ENCODE peak calls at places on chromosomes 13 and 19, in ten cellular contexts. K is foreskin fibroblast; U is pancreas; C is aorta; A is HL-60; M is activated T-helper 1 cell treated with anti-CD3 and anti-CD28 coated beads, Interleukin-2, amount 50 U/mL, for 16 hours; Y is NCI-H1092; W is C1 segment of cervical spinal cord; Q is cardiac fibroblast; N is stimulated activated naive CD8-positive, alpha-beta T cell treated with anti-CD3 and anti-CD28 coated beads, Interleukin-15, Interleukin-2, amounts not matched to agents 100 U/mL and 50 U/mL, for 24 hours. T is an unnamed sample.
A peak's percentile ranks its signal among the peaks of the same experiment; 100 is the strongest.

GRCh38 chr13:52127783-52128702 is 830 bp downstream of the NEK5 start:
- DNase-seq in K (peak; percentile 78), U (peak; percentile 81), C (peak; percentile 55), A (peak; percentile 26), M (no peak), Y (peak; percentile 17), W (peak; percentile 4), Q (peak; percentile 67), N (peak; percentile 61), T (no peak)

GRCh38 chr13:98481511-98481951 is 95.4 kb downstream of the STK24 start:
- DNase-seq in K (no peak), U (no peak), C (no peak), A (no peak), M (no peak), Y (no peak), W (no peak), Q (no peak), N (no peak), T (no peak)

GRCh38 chr13:112891477-112892401 is 77.3 kb upstream of the MCF2L start:
- DNase-seq in K (no peak), U (no peak), C (peak; percentile 39), A (no peak), M (no peak), Y (no peak), W (no peak), Q (no peak), N (no peak), T (no peak)

GRCh38 chr19:42113641-42114348 is 18.5 kb downstream of the POU2F2 start:
- DNase-seq in K (peak; percentile 99), U (peak; percentile 31), C (peak; percentile 76), A (no peak), M (no peak), Y (peak; percentile 29), W (no peak), Q (peak; percentile 92), N (peak; percentile 24), T (no peak)

GRCh38 chr19:35336166-35336955 is 7.4 kb downstream of the CD22 start:
- DNase-seq in K (no peak), U (no peak), C (peak; percentile 6), A (no peak), M (no peak), Y (no peak), W (no peak), Q (no peak), N (no peak), T (no peak)

GRCh38 chr13:113129921-113130750 is 7.5 kb downstream of the F10 start:
- DNase-seq in K (no peak), U (no peak), C (peak; percentile 58), A (no peak), M (no peak), Y (no peak), W (no peak), Q (peak; percentile 44), N (peak; percentile 55), T (no peak)

GRCh38 chr13:44451651-44452050 is 78.0 kb downstream of the SERP2 start:
- DNase-seq in K (no peak), U (no peak), C (no peak), A (no peak), M (no peak), Y (no peak), W (no peak), Q (no peak), N (no peak), T (no peak)

GRCh38 chr13:37657134-37657533 is 58.6 kb upstream of the POSTN start:
- DNase-seq in K (peak; percentile 57), U (no peak), C (no peak), A (no peak), M (no peak), Y (no peak), W (no peak), Q (peak; percentile 26), N (no peak), T (no peak)

GRCh38 chr13:76038920-76039716 is 403.0 kb downstream of the LMO7 start:
- DNase-seq in K (no peak), U (no peak), C (no peak), A (no peak), M (no peak), Y (no peak), W (no peak), Q (no peak), N (no peak), T (no peak)

GRCh38 chr19:8204961-8205360 is 4.2 kb upstream of the CERS4 start:
- DNase-seq in K (no peak), U (peak; percentile 90), C (no peak), A (no peak), M (no peak), Y (no peak), W (no peak), Q (no peak), N (no peak), T (no peak)

GRCh38 chr19:54673222-54673621 is 10.4 kb downstream of the LILRB4 start:
- DNase-seq in K (no peak), U (no peak), C (no peak), A (no peak), M (no peak), Y (no peak), W (no peak), Q (no peak), N (no peak), T (no peak)

GRCh38 chr19:11963566-11964355 is 1.1 kb upstream of the ZNF763 start:
- DNase-seq in K (peak; percentile 84), U (peak; percentile 72), C (peak; percentile 88), A (no peak), M (peak; percentile 54), Y (peak; percentile 76), W (peak; percentile 59), Q (peak; percentile 84), N (peak; percentile 80), T (peak; percentile 94)

GRCh38 chr19:49019242-49019932 is 2.5 kb upstream of the LHB start:
- DNase-seq in K (peak; percentile 69), U (peak; percentile 89), C (peak; percentile 76), A (no peak), M (peak; percentile 30), Y (peak; percentile 10), W (no peak), Q (peak; percentile 28), N (peak; percentile 74), T (no peak)

GRCh38 chr13:101415358-101416174 is 742 bp downstream of the NALCN start:
- DNase-seq in K (no peak), U (no peak), C (no peak), A (no peak), M (no peak), Y (peak; percentile 53), W (peak; percentile 29), Q (no peak), N (no peak), T (peak; percentile 62)

GRCh38 chr19:45569619-45570421 is 14.8 kb downstream of the OPA3 start:
- DNase-seq in K (peak; percentile 77), U (peak; percentile 57), C (peak; percentile 61), A (no peak), M (no peak), Y (no peak), W (no peak), Q (peak; percentile 53), N (peak; percentile 77), T (no peak)

GRCh38 chr13:66967825-66968597 is 262.1 kb downstream of the PCDH9 start:
- DNase-seq in K (no peak), U (no peak), C (no peak), A (no peak), M (no peak), Y (no peak), W (no peak), Q (no peak), N (no peak), T (no peak)

GRCh38 chr19:17441241-17442135 is 7.0 kb downstream of the TMEM221 start:
- DNase-seq in K (peak; percentile 49), U (no peak), C (no peak), A (no peak), M (no peak), Y (no peak), W (no peak), Q (peak; percentile 47), N (no peak), T (no peak)

GRCh38 chr19:28307460-28307859 is 905.5 kb downstream of the UQCRFS1 start:
- DNase-seq in K (peak; percentile 82), U (no peak), C (no peak), A (no peak), M (no peak), Y (no peak), W (no peak), Q (peak; percentile 70), N (no peak), T (no peak)

GRCh38 chr13:110047511-110047910 is 259.4 kb downstream of the COL4A1 start:
- DNase-seq in K (peak; percentile 27), U (peak; percentile 81), C (peak; percentile 81), A (no peak), M (no peak), Y (peak; percentile 97), W (no peak), Q (peak; percentile 98), N (no peak), T (no peak)

GRCh38 chr19:1082928-1083816 is 12.0 kb downstream of the POLR2E start:
- DNase-seq in K (no peak), U (no peak), C (no peak), A (no peak), M (no peak), Y (no peak), W (no peak), Q (no peak), N (no peak), T (no peak)